ENCODE peak calls at places on chromosomes 1 and 21, in seven cellular contexts. K is stomach, E is ovary, G is K562, O is sigmoid colon, I is H1, P is tibial nerve. Y is an unnamed sample.

GRCh38 chr1:174871886-174872285 is 127.9 kb upstream of the CACYBP start:
- DNase-seq in K (no peak), E (no peak), G (no peak), O (no peak), I (no peak), P (no peak), Y (no peak)

GRCh38 chr1:18636762-18637552 is 6.3 kb downstream of the PAX7 start:
- DNase-seq in K (no peak), E (no peak), G (no peak), O (no peak), I (peak; percentile 77), P (no peak), Y (no peak)

GRCh38 chr1:89910780-89911179 is 84.1 kb upstream of the ZNF326 start:
- DNase-seq in K (no peak), E (no peak), G (no peak), O (no peak), I (no peak), P (no peak), Y (no peak)

GRCh38 chr21:46421756-46422555 is 36.7 kb upstream of the DIP2A start:
- DNase-seq in K (no peak), E (no peak), G (no peak), O (peak; percentile 42), I (no peak), P (no peak), Y (no peak)

GRCh38 chr21:45886610-45887026 is 95.0 kb upstream of the COL6A1 start:
- DNase-seq in K (no peak), E (no peak), G (no peak), O (no peak), I (no peak), P (no peak), Y (no peak)

GRCh38 chr1:64137569-64137936 is 65.9 kb upstream of the UBE2U start:
- DNase-seq in K (no peak), E (no peak), G (no peak), O (no peak), I (no peak), P (no peak), Y (no peak)

GRCh38 chr1:222798111-222798510 is 16.7 kb upstream of the DISP1 start:
- DNase-seq in K (no peak), E (no peak), G (no peak), O (no peak), I (no peak), P (no peak), Y (no peak)

GRCh38 chr1:179876289-179876715 is 1.3 kb downstream of the TOR1AIP2 start:
- DNase-seq in K (no peak), E (no peak), G (no peak), O (no peak), I (no peak), P (no peak), Y (peak; percentile 10)

GRCh38 chr1:47881505-47882442 is 115.4 kb downstream of the TRABD2B start:
- DNase-seq in K (no peak), E (no peak), G (no peak), O (no peak), I (no peak), P (no peak), Y (no peak)

GRCh38 chr21:37117204-37117603 is 44.1 kb downstream of the TTC3 start:
- DNase-seq in K (no peak), E (no peak), G (no peak), O (no peak), I (no peak), P (no peak), Y (no peak)

GRCh38 chr1:28666806-28667205 is 1.8 kb upstream of the GMEB1 start:
- DNase-seq in K (no peak), E (no peak), G (no peak), O (no peak), I (no peak), P (no peak), Y (no peak)

GRCh38 chr1:61808968-61809367 is 66.7 kb downstream of the PATJ start:
- DNase-seq in K (no peak), E (no peak), G (no peak), O (no peak), I (no peak), P (no peak), Y (no peak)

GRCh38 chr1:238409191-238409846 is 518.6 kb upstream of the ZP4 start:
- DNase-seq in K (no peak), E (no peak), G (no peak), O (no peak), I (no peak), P (no peak), Y (no peak)

GRCh38 chr1:79859212-79859948 is 852.9 kb upstream of the ADGRL4 start:
- DNase-seq in K (no peak), E (no peak), G (no peak), O (no peak), I (no peak), P (no peak), Y (peak; percentile 9)

GRCh38 chr21:46459356-46460112 is 843 bp downstream of the DIP2A start:
- DNase-seq in K (peak; percentile 62), E (peak; percentile 36), G (peak; percentile 64), O (peak; percentile 81), I (peak; percentile 63), P (peak; percentile 28), Y (peak; percentile 55)

GRCh38 chr1:98321191-98321590 is 340.3 kb upstream of the SNX7 start:
- DNase-seq in K (no peak), E (no peak), G (no peak), O (no peak), I (no peak), P (no peak), Y (no peak)

GRCh38 chr1:227622739-227623475 is 59.6 kb downstream of the ZNF678 start:
- DNase-seq in K (no peak), E (no peak), G (no peak), O (no peak), I (no peak), P (no peak), Y (no peak)

GRCh38 chr1:169701261-169701802 is 10.1 kb downstream of the SELL start:
- DNase-seq in K (no peak), E (no peak), G (no peak), O (no peak), I (no peak), P (no peak), Y (no peak)

GRCh38 chr1:98077691-98078090 is 156.9 kb upstream of the DPYD start:
- DNase-seq in K (no peak), E (no peak), G (no peak), O (no peak), I (no peak), P (no peak), Y (no peak)

GRCh38 chr1:115814685-115815398 is 26.1 kb downstream of the NHLH2 start:
- DNase-seq in K (peak; percentile 31), E (no peak), G (no peak), O (no peak), I (no peak), P (no peak), Y (no peak)

GRCh38 chr1:43435146-43436145 is 18.3 kb downstream of the HYI start:
- DNase-seq in K (no peak), E (peak; percentile 60), G (no peak), O (peak; percentile 82), I (no peak), P (no peak), Y (no peak)

GRCh38 chr1:218273757-218274505 is 11.2 kb upstream of the RRP15 start:
- DNase-seq in K (no peak), E (no peak), G (no peak), O (no peak), I (no peak), P (no peak), Y (no peak)

GRCh38 chr1:25622526-25622925 is 5.9 kb downstream of the MAN1C1 start:
- DNase-seq in K (no peak), E (no peak), G (no peak), O (no peak), I (no peak), P (no peak), Y (no peak)

GRCh38 chr1:47317841-47318240 is 3.9 kb upstream of the STIL start:
- DNase-seq in K (no peak), E (no peak), G (no peak), O (no peak), I (no peak), P (no peak), Y (no peak)

DNA sequence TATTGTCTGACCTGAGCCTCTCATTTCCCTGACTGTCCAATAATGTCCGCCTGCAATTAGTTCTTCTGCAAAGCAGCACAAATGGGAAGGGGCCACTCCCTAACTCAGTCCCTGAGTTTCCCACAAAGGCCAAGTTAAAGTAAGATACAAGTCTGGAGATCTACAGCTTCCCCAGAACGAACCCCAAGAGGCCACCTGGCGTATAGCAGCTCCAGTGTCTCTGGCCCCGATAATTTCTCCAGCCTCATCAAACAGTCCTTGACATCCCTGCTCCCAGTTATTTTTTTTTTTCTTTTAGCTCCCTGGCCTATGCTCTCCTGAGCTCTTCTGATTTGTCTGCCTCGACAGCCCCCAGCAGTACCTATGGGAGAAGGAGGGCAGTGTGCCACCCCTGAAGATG is 8.1 kb upstream of the ACKR1 start:
- DNase-seq in K (no peak), E (no peak), G (no peak), O (no peak), I (peak; percentile 52), P (no peak), Y (no peak)
- TF ChIP-seq CTCF in K (no peak), E (no peak), G (peak; percentile 37), O (no peak), I (peak; percentile 59), P (peak; percentile 14), Y (no peak)

DNA sequence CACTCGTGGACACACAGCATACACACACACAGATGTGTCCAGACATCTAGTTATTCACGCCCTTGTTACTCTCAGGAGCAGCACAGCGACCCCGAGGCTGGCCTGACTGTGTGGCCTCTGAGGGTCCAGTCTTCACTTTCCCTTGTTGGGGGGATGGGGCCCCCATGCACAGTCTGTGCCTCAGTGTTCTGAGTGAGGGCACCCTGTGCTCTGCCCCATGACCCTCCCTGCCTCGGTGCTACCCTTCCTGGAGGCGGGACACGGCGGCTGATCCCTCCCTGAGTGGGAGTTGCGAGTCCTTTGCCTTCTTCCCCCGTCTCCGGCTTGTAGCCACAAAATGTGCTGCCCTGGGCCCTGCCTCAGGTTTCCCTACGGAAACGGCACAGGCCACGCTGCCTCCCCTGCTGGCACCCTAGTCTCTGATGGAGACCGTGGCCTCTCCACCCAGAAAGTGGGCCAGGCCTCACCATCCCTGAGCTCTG is 8.6 kb downstream of the CSTB start:
- DNase-seq in K (no peak), E (no peak), G (no peak), O (no peak), I (no peak), P (no peak), Y (no peak)
- TF ChIP-seq EP300 in K (no peak), E (no peak), G (no peak), O (no peak), I (no peak), P (no peak), Y (no peak)

DNA sequence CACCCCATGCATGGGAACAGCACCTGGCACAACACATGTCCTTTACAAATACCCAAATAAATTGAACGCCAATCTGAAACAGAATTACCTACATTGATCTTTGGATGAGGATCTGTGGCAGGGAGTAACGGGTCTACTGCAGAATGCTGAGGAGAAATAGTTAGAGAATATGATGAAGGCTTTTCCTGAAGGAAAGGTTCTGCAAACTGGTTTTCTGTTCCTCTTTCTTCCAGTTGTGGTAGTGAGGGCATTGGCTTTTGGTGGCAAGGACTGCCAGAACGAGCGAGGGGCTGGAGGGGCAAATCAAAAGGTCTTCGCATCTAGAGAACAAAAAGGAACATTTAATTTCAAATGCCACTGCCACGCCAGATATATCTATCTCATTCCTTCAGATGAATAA is 19.8 kb downstream of the CEP104 start:
- DNase-seq in K (no peak), E (no peak), G (no peak), O (peak; percentile 3), I (no peak), P (no peak), Y (no peak)
- H3K36me3 ChIP-seq in K (peaks cover 99% of the 10 kb centered on the region), E (no peaks in the 10 kb centered on the region), G (peaks cover 76% of the 10 kb centered on the region), O (peaks cover 91% of the 10 kb centered on the region), I (peaks cover 3% of the 10 kb centered on the region), P (peaks cover 24% of the 10 kb centered on the region), Y (peaks cover 68% of the 10 kb centered on the region)

GRCh38 chr1:85282424-85282823 is 6.0 kb upstream of the BCL10 start:
- DNase-seq in K (no peak), E (no peak), G (peak; percentile 37), O (no peak), I (no peak), P (no peak), Y (no peak)
- TF ChIP-seq CTCF in K (no peak), E (no peak), G (peak; percentile 43), O (no peak), I (peak; percentile 85), P (no peak), Y (no peak)

Y was measured in transverse colon.